ENCODE peak calls at places on chromosomes 2 and 18, in eight cellular contexts. W is fibroblast of pulmonary artery, N is GM23338, K is neural progenitor cell, P is endodermal cell, L is GM12865, B is upper lobe of left lung, V is A549. Y is an unnamed sample.

GRCh38 chr18:2872095-2872494 is 25.3 kb downstream of the EMILIN2 start:
- DNase-seq in V (no peak), B (no peak), N (no peak), W (no peak), L (no peak), P (no peak), K (no peak), Y (no peak)

GRCh38 chr2:190456833-190457232 is 48.7 kb downstream of the MFSD6 start:
- DNase-seq in K (no peak), P (no peak), N (no peak), L (no peak), B (no peak), V (no peak), W (no peak), Y (no peak)

GRCh38 chr2:39642054-39642742 is 23.5 kb upstream of the TMEM178A start:
- DNase-seq in L (no peak), V (no peak), W (peak), K (peak), B (no peak), N (no peak), P (no peak), Y (peak)

GRCh38 chr2:69126341-69126740 is 113.4 kb downstream of the ANTXR1 start:
- DNase-seq in P (no peak), V (no peak), N (no peak), W (no peak), B (no peak), K (no peak), L (no peak), Y (no peak)

GRCh38 chr2:236903978-236904377 is 181.7 kb upstream of the COPS8 start:
- DNase-seq in B (no peak), N (no peak), V (no peak), K (no peak), P (no peak), W (peak), L (no peak), Y (no peak)

GRCh38 chr2:239399404-239399999 is 1.3 kb downstream of the HDAC4 start:
- DNase-seq in W (peak), N (no peak), B (no peak), V (peak), P (peak), K (peak), L (peak), Y (peak)

GRCh38 chr18:57437433-57437781 is 2.2 kb downstream of the ONECUT2 start:
- DNase-seq in P (peak), B (peak), W (no peak), K (peak), N (peak), L (no peak), V (no peak), Y (no peak)

GRCh38 chr2:78892310-78892709 is 133.2 kb upstream of the REG3G start:
- DNase-seq in K (no peak), N (no peak), W (no peak), V (no peak), L (peak), B (no peak), P (no peak), Y (no peak)

GRCh38 chr18:33372442-33372841 is 68.1 kb downstream of the CCDC178 start:
- DNase-seq in P (no peak), K (no peak), L (no peak), N (no peak), V (no peak), B (no peak), W (no peak), Y (no peak)

GRCh38 chr2:218293715-218294429 is 1.6 kb upstream of the TMBIM1 start:
- DNase-seq in B (no peak), W (no peak), P (no peak), K (no peak), L (no peak), V (no peak), N (no peak), Y (no peak)

GRCh38 chr2:156908825-156909224 is 348.7 kb upstream of the GALNT5 start:
- DNase-seq in W (peak), N (no peak), V (no peak), K (no peak), L (peak), P (no peak), B (no peak), Y (peak)

GRCh38 chr2:218229239-218229638 is 12.2 kb downstream of the ARPC2 start:
- DNase-seq in P (no peak), N (no peak), B (no peak), L (peak), K (no peak), W (peak), V (no peak), Y (peak)

GRCh38 chr18:61797691-61798590 is 94.9 kb downstream of the RNF152 start:
- DNase-seq in L (no peak), W (no peak), B (no peak), V (no peak), K (no peak), N (no peak), P (no peak), Y (no peak)

GRCh38 chr2:126804347-126804746 is 94.3 kb upstream of the TEX51 start:
- DNase-seq in W (no peak), K (no peak), V (no peak), P (peak), N (no peak), B (peak), L (no peak), Y (no peak)

GRCh38 chr18:68399721-68400120 is 315.2 kb downstream of the TMX3 start:
- DNase-seq in L (no peak), P (no peak), V (no peak), B (no peak), K (no peak), W (no peak), N (no peak), Y (no peak)

GRCh38 chr2:42974697-42975357 is 182.4 kb upstream of the HAAO start:
- DNase-seq in W (peak), V (peak), L (peak), P (peak), N (peak), B (peak), K (peak), Y (peak)

GRCh38 chr18:72648079-72648478 is 103.9 kb upstream of the CBLN2 start:
- DNase-seq in V (no peak), P (no peak), W (no peak), B (no peak), L (no peak), K (no peak), N (no peak), Y (no peak)

GRCh38 chr18:72651033-72651432 is 106.9 kb upstream of the CBLN2 start:
- DNase-seq in W (no peak), V (no peak), B (no peak), N (peak), L (no peak), P (no peak), K (no peak), Y (no peak)

DNA sequence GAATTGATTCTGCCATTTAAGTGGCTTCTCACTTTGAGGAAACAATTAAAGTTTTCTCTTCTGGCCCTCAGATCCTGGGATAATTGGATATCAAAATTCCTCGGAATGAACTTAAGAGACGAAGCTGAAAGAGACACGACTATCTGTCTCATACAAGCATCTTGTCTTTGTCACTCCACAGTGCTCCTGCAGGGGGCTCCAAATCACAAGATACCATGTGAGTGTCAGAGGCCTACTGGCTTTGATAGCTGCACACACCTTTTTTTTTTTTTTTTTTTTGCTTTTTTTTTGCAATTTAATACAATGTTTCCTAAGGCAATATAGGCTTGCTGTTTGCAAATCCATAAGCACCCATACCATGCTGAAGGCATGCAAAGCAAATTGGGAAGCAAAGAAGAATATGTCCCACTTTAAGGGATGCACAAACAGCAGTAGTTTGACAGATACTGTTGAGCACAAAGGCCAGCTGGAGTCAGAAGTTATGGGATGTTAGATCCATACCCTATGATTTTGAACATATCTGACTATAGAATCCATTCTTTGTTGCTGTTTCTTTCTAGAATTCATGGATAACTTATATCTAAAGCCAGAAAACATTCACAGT is 109.0 kb upstream of the CBLN2 start:
- DNase-seq in L (peak), P (peak), K (peak), N (peak), B (no peak), V (peak), W (peak), Y (peak)
- TF ChIP-seq CTCF in L (peak), P (peak), K (peak), N (peak), B (no peak), V (no peak), W (peak), Y (peak)

DNA sequence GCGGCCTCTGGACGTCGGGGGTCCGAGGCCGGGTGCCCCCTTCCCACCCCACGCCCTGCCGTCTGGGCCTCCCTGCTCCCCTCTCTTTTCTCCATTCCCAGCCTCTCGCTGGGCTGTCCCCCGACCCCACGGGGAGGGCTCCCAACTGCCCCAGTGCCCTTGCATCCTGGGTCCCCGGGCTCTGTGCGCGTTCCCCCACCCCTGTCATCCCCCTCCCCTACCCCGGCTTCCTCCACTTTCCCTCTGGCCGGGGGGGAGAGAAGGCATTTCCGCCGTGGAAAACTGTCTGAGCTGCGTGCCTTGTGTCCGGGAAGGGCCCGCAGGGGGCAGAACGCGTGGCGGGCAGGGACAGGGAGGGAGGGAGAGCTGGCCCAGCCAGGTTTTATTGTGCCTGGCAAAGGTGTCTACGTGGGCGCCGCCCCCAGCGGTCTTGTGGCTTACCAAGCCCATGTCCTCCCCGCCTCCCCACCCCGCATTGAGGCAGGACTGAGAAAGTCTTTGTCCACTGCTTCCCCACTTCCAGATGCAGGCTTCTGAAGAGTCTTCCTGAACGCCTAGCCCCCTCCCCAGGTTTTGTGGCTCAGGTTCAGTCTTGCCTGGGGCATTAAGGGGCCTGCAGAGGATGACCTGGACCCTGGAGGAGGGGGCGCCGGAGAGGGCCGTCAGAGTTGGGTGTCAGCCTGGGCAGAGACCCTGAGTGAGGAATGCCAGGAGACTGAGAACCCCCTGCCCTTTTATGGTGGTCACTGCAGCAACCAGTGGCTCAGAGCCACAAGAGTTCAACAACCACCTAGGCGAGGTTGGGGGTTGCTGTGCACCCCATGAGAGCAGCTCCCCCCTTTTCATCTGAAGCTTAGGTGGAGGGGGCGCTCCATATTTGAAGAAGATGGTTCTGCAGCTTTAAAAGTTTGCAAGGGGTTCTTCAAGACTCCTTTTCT is 1.3 kb downstream of the ITM2C start:
- DNase-seq in K (peak), V (no peak), P (peak), B (peak), N (peak), L (peak), W (peak), Y (no peak)
- H3K4me3 ChIP-seq in K (peak), V (peak), P (peak), B (peak), N (peak), L (peak), W (peak), Y (peak)

DNA sequence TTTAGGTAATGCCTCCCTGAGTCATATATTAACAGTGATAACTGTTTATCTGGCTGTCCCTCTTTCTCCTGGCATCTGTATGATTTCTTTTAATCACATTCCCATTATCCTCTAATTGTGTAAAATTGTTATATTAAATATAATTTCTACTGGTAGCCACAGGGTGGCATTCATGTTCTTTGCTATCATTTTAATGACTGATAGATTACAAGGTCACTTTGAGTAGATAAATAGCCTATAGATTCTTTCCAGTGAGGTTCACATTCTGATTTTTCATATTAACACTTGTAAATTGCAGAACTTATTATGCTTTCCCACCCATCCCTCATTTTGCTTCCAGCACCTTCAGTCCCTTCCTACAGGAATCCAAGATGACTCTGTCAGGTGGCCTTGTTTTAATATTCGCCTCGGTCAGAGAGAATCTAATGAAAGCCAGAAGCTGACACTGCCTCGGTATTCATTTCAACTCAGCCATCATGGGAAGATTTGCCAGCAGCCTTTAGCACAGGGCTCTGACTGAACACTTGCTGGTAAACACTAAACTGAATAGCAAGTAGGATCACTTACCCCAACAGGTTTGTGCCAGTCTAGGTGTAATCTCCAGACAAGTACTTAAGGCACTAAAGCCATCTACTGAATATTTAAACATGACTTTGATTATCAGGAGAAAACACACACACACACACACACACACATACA is 101.2 kb upstream of the FSHR start:
- DNase-seq in P (no peak), K (no peak), V (no peak), N (no peak), B (no peak), L (no peak), W (peak), Y (peak)
- TF ChIP-seq CTCF in P (no peak), K (no peak), V (no peak), N (no peak), B (no peak), L (no peak), W (peak), Y (peak)

GRCh38 chr2:179022685-179023084 is 27.3 kb downstream of the CCDC141 start:
- DNase-seq in K (no peak), B (no peak), N (no peak), W (no peak), L (peak), P (no peak), V (no peak), Y (no peak)

GRCh38 chr2:179019260-179019659 is 30.7 kb downstream of the CCDC141 start:
- DNase-seq in W (no peak), V (no peak), B (no peak), L (no peak), K (no peak), P (no peak), N (no peak), Y (no peak)

GRCh38 chr2:179024445-179024844 is 25.5 kb downstream of the CCDC141 start:
- DNase-seq in P (no peak), L (peak), K (no peak), V (no peak), W (no peak), N (no peak), B (no peak), Y (no peak)

GRCh38 chr2:179020156-179020750 is 29.7 kb downstream of the CCDC141 start:
- DNase-seq in L (peak), B (no peak), V (no peak), K (peak), N (peak), P (peak), W (peak), Y (peak)

GRCh38 chr2:179021258-179021657 is 28.7 kb downstream of the CCDC141 start:
- DNase-seq in B (no peak), P (no peak), K (no peak), N (no peak), L (peak), V (no peak), W (no peak), Y (no peak)
- H3K4me3 ChIP-seq in B (no peak), P (no peak), K (no peak), N (no peak), L (no peak), V (no peak), W (no peak), Y (no peak)

GRCh38 chr2:134714228-134714627 is 4.6 kb downstream of the TMEM163 start:
- DNase-seq in V (no peak), L (no peak), K (no peak), P (no peak), W (no peak), B (no peak), N (no peak), Y (no peak)

GRCh38 chr2:134718095-134718955 is 475 bp downstream of the TMEM163 start:
- DNase-seq in L (no peak), V (no peak), P (peak), K (peak), W (no peak), N (peak), B (peak), Y (no peak)

GRCh38 chr2:134717706-134718094 is 1.1 kb downstream of the TMEM163 start:
- DNase-seq in P (no peak), W (no peak), V (no peak), K (peak), L (no peak), B (no peak), N (peak), Y (no peak)

GRCh38 chr2:134716716-134717585 is 1.8 kb downstream of the TMEM163 start:
- DNase-seq in L (no peak), B (no peak), K (no peak), V (no peak), W (no peak), N (no peak), P (no peak), Y (no peak)

DNA sequence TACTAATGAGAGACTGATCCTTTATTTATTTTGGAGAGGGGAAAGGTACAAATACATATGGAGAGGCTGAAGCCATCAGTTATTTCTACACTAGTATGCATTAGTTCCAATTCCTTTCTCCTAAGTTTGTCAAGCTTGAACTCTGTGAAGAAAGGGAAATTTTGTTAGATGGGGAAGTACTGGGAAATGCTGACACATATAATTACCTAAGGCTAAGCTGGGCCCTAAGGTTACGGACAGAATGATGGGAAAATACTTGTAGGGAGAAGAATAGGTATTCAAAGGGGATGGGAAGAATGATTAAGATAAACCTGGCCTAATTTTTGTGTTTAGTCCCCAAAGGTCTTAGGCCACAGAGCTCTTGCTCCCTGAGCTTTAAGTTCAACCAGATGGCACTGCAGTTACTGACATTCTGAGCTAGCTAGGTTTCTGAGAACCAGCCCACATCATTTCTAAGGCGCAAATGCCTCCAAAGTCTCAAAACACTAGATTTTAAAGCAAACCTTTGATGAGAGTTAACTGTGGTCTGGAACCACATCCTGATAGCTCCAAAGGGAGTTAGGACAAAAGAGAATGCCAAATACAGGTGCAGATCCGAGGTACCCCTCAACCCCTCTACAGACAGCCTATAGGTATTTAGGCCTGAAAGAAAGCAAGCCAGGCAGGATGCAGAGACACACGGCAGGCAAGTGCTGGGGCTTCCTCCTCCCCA is 2.7 kb downstream of the TMEM163 start:
- DNase-seq in L (no peak), P (peak), V (no peak), K (no peak), N (peak), W (no peak), B (no peak), Y (no peak)
- TF ChIP-seq CTCF in L (no peak), P (no peak), V (no peak), K (no peak), N (no peak), W (no peak), B (no peak), Y (no peak)

GRCh38 chr2:241359481-241360045 is 3.5 kb downstream of the FARP2 start:
- DNase-seq in B (no peak), L (no peak), N (no peak), K (no peak), V (no peak), P (no peak), W (no peak), Y (no peak)
- H3K4me3 ChIP-seq in B (no peak), L (no peak), N (no peak), K (no peak), V (no peak), P (no peak), W (no peak), Y (no peak)

DNA sequence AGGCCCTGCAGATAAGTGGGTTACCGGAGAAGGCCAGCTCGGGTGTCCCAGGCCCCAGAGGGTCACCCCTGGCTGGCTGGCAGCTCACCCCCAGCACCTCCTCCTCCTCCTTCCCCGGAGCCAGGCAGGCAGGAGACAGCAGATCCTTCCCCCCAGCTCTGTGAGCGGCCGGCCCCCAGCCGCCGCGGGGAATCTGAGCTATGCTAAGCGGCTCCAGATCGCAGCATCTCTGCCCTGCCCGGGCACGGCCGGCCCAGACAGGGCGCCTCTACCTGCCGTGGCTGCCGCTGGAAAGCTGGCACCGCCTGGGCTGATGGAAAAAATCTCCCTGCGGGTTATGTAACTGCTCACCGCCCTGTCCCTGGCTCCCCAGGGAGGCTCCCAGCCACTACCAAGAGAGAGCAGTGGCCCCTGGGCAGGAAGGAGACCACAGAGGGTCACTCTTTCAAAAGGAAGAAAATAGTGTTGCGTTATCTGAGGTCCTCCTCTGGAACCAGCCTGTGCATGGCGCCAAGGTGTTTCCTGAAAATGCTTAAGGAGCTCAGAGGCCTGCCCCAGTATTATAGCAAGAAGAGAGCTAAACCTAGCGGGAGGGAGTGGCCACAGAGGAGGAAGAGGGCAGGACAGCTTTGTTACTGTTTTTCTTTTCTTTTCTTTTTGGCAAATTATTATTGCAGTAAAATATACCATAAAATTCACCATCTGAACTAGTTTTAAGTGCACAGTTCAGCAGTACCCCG is 179.0 kb downstream of the SMAD7 start:
- DNase-seq in N (no peak), B (peak), P (no peak), L (no peak), V (no peak), W (no peak), K (peak), Y (no peak)
- TF ChIP-seq CTCF in N (no peak), B (no peak), P (no peak), L (no peak), V (no peak), W (no peak), K (no peak), Y (no peak)

GRCh38 chr18:6404834-6405233 is 9.9 kb downstream of the L3MBTL4 start:
- DNase-seq in P (no peak), L (no peak), K (no peak), V (no peak), W (no peak), N (no peak), B (no peak), Y (no peak)
- H3K4me3 ChIP-seq in P (no peak), L (no peak), K (no peak), V (no peak), W (no peak), N (no peak), B (no peak), Y (no peak)